ENCODE peak calls at places on chromosomes 2 and 18, in eight cellular contexts. One of them, this sample, is unnamed.

GRCh38 chr18:31626409-31626808 is 34.7 kb downstream of the TTR start:
- DNase-seq in fibroblast of lung: no peak
- DNase-seq in posterior cingulate gyrus: no peak
- DNase-seq in germinal center: no peak
- DNase-seq in GM04503: no peak
- DNase-seq in AG04450: no peak
- DNase-seq in ureter: no peak
- DNase-seq in activated naive CD8-positive, alpha-beta T cell treated with anti-CD3 and anti-CD28 coated beads, Interleukin-2, amount 50 U/mL, for 16 hours: no peak
- DNase-seq in this sample: no peak

GRCh38 chr2:240248981-240249422 is 108.5 kb upstream of the OTOS start:
- DNase-seq in fibroblast of lung: no peak
- DNase-seq in posterior cingulate gyrus: no peak
- DNase-seq in germinal center: no peak
- DNase-seq in GM04503: no peak
- DNase-seq in AG04450: no peak
- DNase-seq in ureter: peak
- DNase-seq in activated naive CD8-positive, alpha-beta T cell treated with anti-CD3 and anti-CD28 coated beads, Interleukin-2, amount 50 U/mL, for 16 hours: no peak
- DNase-seq in this sample: no peak

GRCh38 chr2:230998882-230999281 is 3.0 kb downstream of the SPATA3 start:
- DNase-seq in fibroblast of lung: no peak
- DNase-seq in posterior cingulate gyrus: no peak
- DNase-seq in germinal center: no peak
- DNase-seq in GM04503: no peak
- DNase-seq in AG04450: no peak
- DNase-seq in ureter: no peak
- DNase-seq in activated naive CD8-positive, alpha-beta T cell treated with anti-CD3 and anti-CD28 coated beads, Interleukin-2, amount 50 U/mL, for 16 hours: no peak
- DNase-seq in this sample: no peak

GRCh38 chr2:112959109-112959591 is 18.7 kb upstream of the IL36G start:
- DNase-seq in fibroblast of lung: no peak
- DNase-seq in posterior cingulate gyrus: no peak
- DNase-seq in germinal center: no peak
- DNase-seq in GM04503: no peak
- DNase-seq in AG04450: no peak
- DNase-seq in ureter: no peak
- DNase-seq in activated naive CD8-positive, alpha-beta T cell treated with anti-CD3 and anti-CD28 coated beads, Interleukin-2, amount 50 U/mL, for 16 hours: no peak
- DNase-seq in this sample: no peak

GRCh38 chr2:5472673-5473072 is 219.5 kb upstream of the SOX11 start:
- DNase-seq in fibroblast of lung: no peak
- DNase-seq in posterior cingulate gyrus: no peak
- DNase-seq in germinal center: no peak
- DNase-seq in GM04503: no peak
- DNase-seq in AG04450: no peak
- DNase-seq in ureter: no peak
- DNase-seq in activated naive CD8-positive, alpha-beta T cell treated with anti-CD3 and anti-CD28 coated beads, Interleukin-2, amount 50 U/mL, for 16 hours: no peak
- DNase-seq in this sample: no peak

GRCh38 chr2:128284037-128284441 is 34.6 kb downstream of the HS6ST1 start:
- DNase-seq in fibroblast of lung: no peak
- DNase-seq in posterior cingulate gyrus: no peak
- DNase-seq in germinal center: no peak
- DNase-seq in GM04503: no peak
- DNase-seq in AG04450: no peak
- DNase-seq in ureter: no peak
- DNase-seq in activated naive CD8-positive, alpha-beta T cell treated with anti-CD3 and anti-CD28 coated beads, Interleukin-2, amount 50 U/mL, for 16 hours: no peak
- DNase-seq in this sample: no peak

GRCh38 chr2:179850188-179850587 is 11.2 kb downstream of the ZNF385B start:
- DNase-seq in fibroblast of lung: peak
- DNase-seq in posterior cingulate gyrus: no peak
- DNase-seq in germinal center: no peak
- DNase-seq in GM04503: peak
- DNase-seq in AG04450: peak
- DNase-seq in ureter: no peak
- DNase-seq in activated naive CD8-positive, alpha-beta T cell treated with anti-CD3 and anti-CD28 coated beads, Interleukin-2, amount 50 U/mL, for 16 hours: no peak
- DNase-seq in this sample: no peak

GRCh38 chr2:23545391-23545790 is 160.4 kb downstream of the KLHL29 start:
- DNase-seq in fibroblast of lung: no peak
- DNase-seq in posterior cingulate gyrus: no peak
- DNase-seq in germinal center: no peak
- DNase-seq in GM04503: no peak
- DNase-seq in AG04450: no peak
- DNase-seq in ureter: no peak
- DNase-seq in activated naive CD8-positive, alpha-beta T cell treated with anti-CD3 and anti-CD28 coated beads, Interleukin-2, amount 50 U/mL, for 16 hours: no peak
- DNase-seq in this sample: no peak

GRCh38 chr2:23934296-23934695 is 6.0 kb upstream of the UBXN2A start:
- DNase-seq in fibroblast of lung: no peak
- DNase-seq in posterior cingulate gyrus: no peak
- DNase-seq in germinal center: no peak
- DNase-seq in GM04503: no peak
- DNase-seq in AG04450: no peak
- DNase-seq in ureter: no peak
- DNase-seq in activated naive CD8-positive, alpha-beta T cell treated with anti-CD3 and anti-CD28 coated beads, Interleukin-2, amount 50 U/mL, for 16 hours: no peak
- DNase-seq in this sample: no peak

GRCh38 chr18:1062592-1062991 is 157.9 kb downstream of the ADCYAP1 start:
- DNase-seq in fibroblast of lung: no peak
- DNase-seq in posterior cingulate gyrus: no peak
- DNase-seq in germinal center: no peak
- DNase-seq in GM04503: no peak
- DNase-seq in AG04450: no peak
- DNase-seq in ureter: no peak
- DNase-seq in activated naive CD8-positive, alpha-beta T cell treated with anti-CD3 and anti-CD28 coated beads, Interleukin-2, amount 50 U/mL, for 16 hours: no peak
- DNase-seq in this sample: no peak

GRCh38 chr18:63427566-63427965 is 5.3 kb upstream of the VPS4B start:
- DNase-seq in fibroblast of lung: peak
- DNase-seq in posterior cingulate gyrus: no peak
- DNase-seq in germinal center: no peak
- DNase-seq in GM04503: no peak
- DNase-seq in AG04450: no peak
- DNase-seq in ureter: peak
- DNase-seq in activated naive CD8-positive, alpha-beta T cell treated with anti-CD3 and anti-CD28 coated beads, Interleukin-2, amount 50 U/mL, for 16 hours: no peak
- DNase-seq in this sample: no peak

GRCh38 chr2:26464390-26465265 is 13.3 kb downstream of the OTOF start:
- DNase-seq in fibroblast of lung: no peak
- DNase-seq in posterior cingulate gyrus: no peak
- DNase-seq in germinal center: no peak
- DNase-seq in GM04503: no peak
- DNase-seq in AG04450: no peak
- DNase-seq in ureter: no peak
- DNase-seq in activated naive CD8-positive, alpha-beta T cell treated with anti-CD3 and anti-CD28 coated beads, Interleukin-2, amount 50 U/mL, for 16 hours: no peak
- DNase-seq in this sample: no peak

GRCh38 chr18:76465630-76466409 is 29.2 kb downstream of the ZNF516 start:
- DNase-seq in fibroblast of lung: no peak
- DNase-seq in posterior cingulate gyrus: no peak
- DNase-seq in germinal center: no peak
- DNase-seq in GM04503: no peak
- DNase-seq in AG04450: no peak
- DNase-seq in ureter: no peak
- DNase-seq in activated naive CD8-positive, alpha-beta T cell treated with anti-CD3 and anti-CD28 coated beads, Interleukin-2, amount 50 U/mL, for 16 hours: no peak
- DNase-seq in this sample: no peak

GRCh38 chr2:239930871-239931771 is 94.0 kb downstream of the NDUFA10 start:
- DNase-seq in fibroblast of lung: no peak
- DNase-seq in posterior cingulate gyrus: peak
- DNase-seq in germinal center: no peak
- DNase-seq in GM04503: no peak
- DNase-seq in AG04450: no peak
- DNase-seq in ureter: peak
- DNase-seq in activated naive CD8-positive, alpha-beta T cell treated with anti-CD3 and anti-CD28 coated beads, Interleukin-2, amount 50 U/mL, for 16 hours: no peak
- DNase-seq in this sample: no peak

GRCh38 chr2:221574231-221574570 is 2.1 kb upstream of the EPHA4 start:
- DNase-seq in fibroblast of lung: no peak
- DNase-seq in posterior cingulate gyrus: no peak
- DNase-seq in germinal center: no peak
- DNase-seq in GM04503: no peak
- DNase-seq in AG04450: no peak
- DNase-seq in ureter: no peak
- DNase-seq in activated naive CD8-positive, alpha-beta T cell treated with anti-CD3 and anti-CD28 coated beads, Interleukin-2, amount 50 U/mL, for 16 hours: no peak
- DNase-seq in this sample: no peak

GRCh38 chr2:54894467-54894866 is 155.8 kb downstream of the RTN4 start:
- DNase-seq in fibroblast of lung: no peak
- DNase-seq in posterior cingulate gyrus: no peak
- DNase-seq in germinal center: no peak
- DNase-seq in GM04503: no peak
- DNase-seq in AG04450: no peak
- DNase-seq in ureter: no peak
- DNase-seq in activated naive CD8-positive, alpha-beta T cell treated with anti-CD3 and anti-CD28 coated beads, Interleukin-2, amount 50 U/mL, for 16 hours: no peak
- DNase-seq in this sample: no peak

GRCh38 chr2:190469770-190470169 is 61.6 kb downstream of the MFSD6 start:
- DNase-seq in fibroblast of lung: peak
- DNase-seq in posterior cingulate gyrus: no peak
- DNase-seq in germinal center: no peak
- DNase-seq in GM04503: no peak
- DNase-seq in AG04450: no peak
- DNase-seq in ureter: no peak
- DNase-seq in activated naive CD8-positive, alpha-beta T cell treated with anti-CD3 and anti-CD28 coated beads, Interleukin-2, amount 50 U/mL, for 16 hours: no peak
- DNase-seq in this sample: peak

This sample was measured in frontal cortex.